ENCODE peak calls at places on chromosomes 3 and 15, in six cellular contexts. Q, S, G, P, O and Z are unnamed samples.

GRCh38 chr15:71435552-71435951 is 320.3 kb downstream of the THSD4 start:
- DNase-seq in G (no peak), S (no peak), O (no peak), P (no peak), Q (no peak), Z (no peak)

GRCh38 chr3:20760981-20761380 is 575.0 kb upstream of the SGO1 start:
- DNase-seq in O (no peak), G (no peak), P (no peak), S (no peak), Q (no peak), Z (no peak)

GRCh38 chr3:82364827-82365226 is 603.4 kb upstream of the GBE1 start:
- DNase-seq in P (no peak), S (no peak), Q (no peak), G (no peak), O (no peak), Z (no peak)

GRCh38 chr3:193130576-193130975 is 110.4 kb upstream of the PLAAT1 start:
- DNase-seq in O (no peak), S (no peak), Q (no peak), P (no peak), G (no peak), Z (no peak)

GRCh38 chr3:171569571-171570132 is 109.4 kb upstream of the TNIK start:
- DNase-seq in G (no peak), S (no peak), Q (no peak), O (no peak), P (no peak), Z (no peak)

GRCh38 chr3:57983734-57984518 is 24.3 kb upstream of the FLNB start:
- DNase-seq in Q (peak; percentile 68), G (no peak), P (peak; percentile 94), O (no peak), S (no peak), Z (peak; percentile 49)

GRCh38 chr3:179196098-179196497 is 47.9 kb downstream of the PIK3CA start:
- DNase-seq in G (no peak), S (no peak), P (no peak), Q (peak; percentile 52), O (no peak), Z (no peak)

GRCh38 chr3:157865449-157865862 is 240.8 kb downstream of the SHOX2 start:
- DNase-seq in Q (no peak), P (no peak), S (no peak), G (peak; percentile 22), O (no peak), Z (no peak)

GRCh38 chr15:87916208-87916607 is 340.3 kb downstream of the NTRK3 start:
- DNase-seq in O (no peak), G (no peak), S (no peak), Q (no peak), P (no peak), Z (no peak)

GRCh38 chr3:137770821-137771399 is 6.8 kb downstream of the SOX14 start:
- DNase-seq in P (no peak), O (peak; percentile 46), S (peak; percentile 55), Q (no peak), G (peak; percentile 12), Z (no peak)

GRCh38 chr3:188165596-188165995 is 11.6 kb downstream of the LPP start:
- DNase-seq in P (no peak), Q (no peak), S (no peak), G (no peak), O (no peak), Z (no peak)

GRCh38 chr3:35900079-35900478 is 260.8 kb downstream of the ARPP21 start:
- DNase-seq in O (no peak), P (no peak), Q (no peak), S (no peak), G (no peak), Z (no peak)

GRCh38 chr3:11568503-11569155 is 75.1 kb downstream of the VGLL4 start:
- DNase-seq in O (no peak), P (peak; percentile 96), S (no peak), G (no peak), Q (peak; percentile 79), Z (peak; percentile 62)

GRCh38 chr3:52679811-52680210 is 5.9 kb downstream of the PBRM1 start:
- DNase-seq in O (no peak), G (no peak), P (no peak), Q (no peak), S (no peak), Z (no peak)

GRCh38 chr15:86624261-86625036 is 544.8 kb downstream of the AGBL1 start:
- DNase-seq in S (peak; percentile 57), Q (peak; percentile 33), P (no peak), O (peak; percentile 71), G (peak; percentile 14), Z (peak; percentile 72)

GRCh38 chr3:38616658-38617057 is 32.8 kb downstream of the SCN5A start:
- DNase-seq in Q (no peak), S (no peak), P (no peak), G (no peak), O (no peak), Z (no peak)

GRCh38 chr15:80744826-80745225 is 34.3 kb upstream of the CEMIP start:
- DNase-seq in G (no peak), O (no peak), Q (peak; percentile 62), S (no peak), P (no peak), Z (no peak)

GRCh38 chr3:20141841-20142240 is 44.2 kb downstream of the SGO1 start:
- DNase-seq in O (no peak), Q (no peak), S (peak; percentile 46), P (no peak), G (peak; percentile 5), Z (peak; percentile 65)

GRCh38 chr3:116815831-116816588 is 106.4 kb downstream of the TUSC7 start:
- DNase-seq in G (no peak), Q (no peak), O (no peak), P (no peak), S (peak; percentile 49), Z (no peak)

GRCh38 chr15:100833432-100834389 is 45.9 kb upstream of the ALDH1A3 start:
- DNase-seq in Q (no peak), O (no peak), S (no peak), P (no peak), G (no peak), Z (no peak)

GRCh38 chr3:129063091-129063640 is 2.6 kb downstream of the GP9 start:
- DNase-seq in G (no peak), P (no peak), O (peak; percentile 50), Q (no peak), S (no peak), Z (no peak)

GRCh38 chr3:129064969-129065726 is 4.6 kb downstream of the GP9 start:
- DNase-seq in S (no peak), O (peak; percentile 87), P (no peak), Q (no peak), G (no peak), Z (no peak)

GRCh38 chr3:129061888-129062834 is 1.6 kb downstream of the GP9 start:
- DNase-seq in P (no peak), S (peak; percentile 83), Q (no peak), O (peak; percentile 52), G (no peak), Z (no peak)

GRCh38 chr3:129065727-129066087 is 5.1 kb downstream of the GP9 start:
- DNase-seq in O (no peak), S (no peak), G (no peak), Q (no peak), P (no peak), Z (no peak)

DNA sequence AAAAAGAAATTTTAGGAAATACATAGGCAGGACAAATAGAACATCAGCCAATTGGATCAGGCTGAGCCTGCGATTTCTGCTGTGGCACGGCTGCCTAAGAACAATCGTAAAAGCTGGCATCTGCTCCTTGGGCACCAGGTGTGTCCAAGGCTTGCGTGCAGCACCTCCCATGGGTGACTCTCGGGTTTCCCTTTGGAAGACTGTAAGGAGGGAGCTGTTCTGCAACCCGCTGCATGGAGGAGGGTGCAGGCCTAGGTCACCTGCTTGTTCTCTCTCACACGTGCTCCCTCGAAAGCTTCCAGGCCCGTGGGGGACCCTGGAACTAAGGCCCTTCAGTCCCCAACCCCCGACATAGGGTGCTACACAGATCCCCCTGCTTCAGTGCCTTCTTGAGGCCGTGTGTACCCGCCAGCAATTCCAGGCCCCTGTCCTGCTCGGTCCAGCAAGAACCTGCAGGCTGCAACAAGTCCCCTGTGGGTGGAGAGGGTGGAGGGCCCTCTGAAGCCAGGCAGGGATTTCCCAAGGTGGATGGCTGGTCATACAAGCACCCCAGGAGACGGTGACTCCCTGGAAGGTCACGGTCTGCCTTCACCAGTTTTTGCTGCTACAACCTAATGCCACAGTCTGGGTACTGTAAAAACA is 3.4 kb downstream of the GP9 start:
- DNase-seq in Q (no peak), O (peak; percentile 72), S (no peak), P (no peak), G (no peak), Z (no peak)
- TF ChIP-seq CTCF in Q (no peak), O (no peak), S (no peak), P (no peak), G (no peak), Z (no peak)

DNA sequence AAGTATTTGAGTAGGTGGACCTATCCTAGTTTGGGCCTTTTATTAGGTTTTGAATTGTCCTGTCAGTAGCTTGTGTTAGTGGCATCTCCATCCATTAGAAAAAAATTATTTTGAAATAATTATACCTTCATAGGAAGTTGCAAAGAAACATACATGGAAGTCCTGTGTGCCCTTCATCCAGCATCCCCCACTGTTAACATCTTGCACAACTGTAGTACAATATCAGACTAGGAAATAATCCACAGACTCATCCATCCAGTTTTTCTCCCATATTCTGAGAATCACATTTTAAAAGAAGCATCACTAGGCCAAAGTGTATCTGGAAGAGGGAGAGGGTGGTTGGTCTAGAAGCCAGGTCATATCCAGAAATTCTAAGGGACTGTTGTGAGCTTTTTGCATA is 155.5 kb upstream of the ROPN1 start:
- DNase-seq in O (no peak), G (no peak), S (no peak), P (no peak), Q (no peak), Z (no peak)
- TF ChIP-seq CTCF in O (no peak), G (no peak), S (no peak), P (no peak), Q (no peak), Z (no peak)

GRCh38 chr3:23928525-23928924 is 11.6 kb downstream of the RPL15 start:
- DNase-seq in G (no peak), S (no peak), Q (no peak), O (no peak), P (no peak), Z (no peak)

GRCh38 chr3:23926246-23926645 is 9.3 kb downstream of the RPL15 start:
- DNase-seq in P (no peak), Q (no peak), O (no peak), S (no peak), G (no peak), Z (no peak)

GRCh38 chr3:23931597-23931996 is 13.5 kb upstream of the NR1D2 start:
- DNase-seq in S (no peak), P (no peak), G (no peak), Q (no peak), O (no peak), Z (no peak)

GRCh38 chr3:23923786-23924185 is 6.9 kb downstream of the RPL15 start:
- DNase-seq in G (no peak), S (no peak), P (no peak), Q (no peak), O (no peak), Z (no peak)

DNA sequence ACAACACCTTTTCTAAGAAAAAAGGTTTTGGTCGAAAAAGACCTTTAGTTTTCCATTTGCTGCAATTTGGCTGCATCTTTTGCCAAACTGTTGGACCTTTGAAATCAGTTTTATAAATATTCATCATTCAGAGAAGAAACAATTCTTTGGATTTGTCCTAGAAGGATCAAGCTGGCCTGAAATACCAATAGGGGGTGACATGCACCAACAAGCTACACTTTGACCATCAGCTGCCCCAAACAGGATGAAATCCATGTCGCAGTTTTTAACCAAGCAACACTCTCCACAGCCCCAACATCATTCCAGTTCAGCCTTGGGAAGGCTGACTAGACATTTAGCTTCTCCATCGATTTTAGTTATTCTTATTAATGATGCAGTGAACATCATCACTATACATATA is 9.8 kb downstream of the RPL15 start:
- DNase-seq in O (no peak), Q (no peak), P (no peak), G (no peak), S (no peak), Z (no peak)
- TF ChIP-seq CTCF in O (no peak), Q (peak; percentile 27), P (no peak), G (no peak), S (peak; percentile 28), Z (peak; percentile 22)

GRCh38 chr15:82648257-82649103 is 1.3 kb upstream of the CPEB1 start:
- DNase-seq in G (no peak), P (no peak), S (peak; percentile 35), Q (no peak), O (no peak), Z (no peak)
- TF ChIP-seq CTCF in G (no peak), P (no peak), S (no peak), Q (no peak), O (no peak), Z (no peak)